ENCODE peak calls at places on chromosome 13, in four cellular contexts. O, I, C and Q are unnamed samples.

GRCh38 chr13:93146584-93147292 is 79.9 kb upstream of the GPC6 start:
- DNase-seq in O (peak), I (no peak), C (no peak), Q (peak)

GRCh38 chr13:85675508-85675907 is 123.7 kb downstream of the SLITRK6 start:
- DNase-seq in O (no peak), I (no peak), C (no peak), Q (no peak)

GRCh38 chr13:37621811-37622361 is 23.3 kb upstream of the POSTN start:
- DNase-seq in O (peak), I (no peak), C (no peak), Q (peak)

GRCh38 chr13:48533986-48534600 is 1.2 kb upstream of the RCBTB2 start:
- DNase-seq in I (no peak), C (no peak), O (no peak), Q (no peak)

GRCh38 chr13:83547043-83547442 is 335.2 kb downstream of the SLITRK1 start:
- DNase-seq in I (no peak), O (no peak), C (no peak), Q (no peak)

GRCh38 chr13:34070006-34070405 is 252.1 kb downstream of the RFC3 start:
- DNase-seq in I (no peak), C (no peak), O (peak), Q (no peak)

GRCh38 chr13:50400035-50400726 is 384.9 kb downstream of the KCNRG start:
- DNase-seq in I (no peak), O (no peak), C (no peak), Q (no peak)

GRCh38 chr13:21113851-21114306 is 52.5 kb upstream of the LATS2 start:
- DNase-seq in O (no peak), I (no peak), C (no peak), Q (no peak)

GRCh38 chr13:29817604-29818378 is 32.6 kb downstream of the UBL3 start:
- DNase-seq in I (no peak), C (no peak), O (peak), Q (no peak)

GRCh38 chr13:59770451-59770850 is 393.3 kb downstream of the DIAPH3 start:
- DNase-seq in I (no peak), O (no peak), C (no peak), Q (no peak)

GRCh38 chr13:36815069-36815468 is 4.0 kb upstream of the RFXAP start:
- DNase-seq in C (no peak), I (peak), O (peak), Q (no peak)

GRCh38 chr13:91813255-91813654 is 414.8 kb downstream of the GPC5 start:
- DNase-seq in O (no peak), I (peak), C (no peak), Q (no peak)

GRCh38 chr13:113862191-113862765 is 1.6 kb downstream of the GAS6 start:
- DNase-seq in O (no peak), I (no peak), C (no peak), Q (no peak)

GRCh38 chr13:23987331-23987730 is 90.0 kb upstream of the C1QTNF9B start:
- DNase-seq in O (peak), I (no peak), C (no peak), Q (no peak)

GRCh38 chr13:30870049-30870884 is 35.8 kb upstream of the MEDAG start:
- DNase-seq in C (no peak), O (peak), I (no peak), Q (peak)

GRCh38 chr13:111908981-111909380 is 158.0 kb upstream of the SOX1 start:
- DNase-seq in C (no peak), I (no peak), O (no peak), Q (no peak)

GRCh38 chr13:43227721-43228120 is 204.3 kb downstream of the DNAJC15 start:
- DNase-seq in C (no peak), O (peak), I (no peak), Q (no peak)

GRCh38 chr13:61286148-61286745 is 129.4 kb downstream of the PCDH20 start:
- DNase-seq in C (no peak), O (no peak), I (peak), Q (no peak)

GRCh38 chr13:30730526-30730925 is 4.8 kb upstream of the ALOX5AP start:
- DNase-seq in I (no peak), C (no peak), O (no peak), Q (no peak)

GRCh38 chr13:30584332-30584731 is 33.4 kb upstream of the USPL1 start:
- DNase-seq in I (no peak), C (no peak), O (no peak), Q (no peak)

GRCh38 chr13:49697468-49697867 is 6.2 kb upstream of the EBPL start:
- DNase-seq in C (no peak), O (no peak), I (no peak), Q (no peak)

GRCh38 chr13:99809931-99810330 is 161.6 kb downstream of the ZIC5 start:
- DNase-seq in O (no peak), C (no peak), I (no peak), Q (no peak)

GRCh38 chr13:68176486-68176885 is 946.4 kb upstream of the PCDH9 start:
- DNase-seq in I (no peak), O (peak), C (no peak), Q (peak)

GRCh38 chr13:50646070-50646469 is 197.4 kb downstream of the DLEU7 start:
- DNase-seq in O (peak), C (no peak), I (no peak), Q (peak)

GRCh38 chr13:62337109-62337880 is 921.6 kb upstream of the PCDH20 start:
- DNase-seq in O (no peak), I (no peak), C (no peak), Q (no peak)

GRCh38 chr13:108993346-108993745 is 363.9 kb downstream of the MYO16 start:
- DNase-seq in C (no peak), O (peak), I (no peak), Q (no peak)